ENCODE peak calls at places on chromosome 12, in eight cellular contexts. J is AG20443; C is mucosa of descending colon; V is foreskin fibroblast; W is kidney tubule cell; Z is type B pancreatic cell; K is stimulated activated CD8-positive, alpha-beta memory T cell treated with anti-CD3 and anti-CD28 coated beads, Interleukin-4, amount 100 ng/mL, for 4 hours; U is breast epithelium. Q is an unnamed sample.

GRCh38 chr12:48187916-48188695 is 4.7 kb downstream of the CCDC184 start:
- DNase-seq in J (no peak), C (no peak), V (no peak), W (no peak), Z (no peak), K (no peak), U (no peak), Q (no peak)

GRCh38 chr12:131950182-131950913 is 606 bp downstream of the EP400 start:
- DNase-seq in J (peak), C (peak), V (no peak), W (peak), Z (peak), K (no peak), U (no peak), Q (no peak)

GRCh38 chr12:20206410-20206809 is 161.9 kb upstream of the PDE3A start:
- DNase-seq in J (no peak), C (no peak), V (no peak), W (no peak), Z (no peak), K (no peak), U (no peak), Q (no peak)

GRCh38 chr12:52023182-52023975 is 16.6 kb downstream of the TAMALIN start:
- DNase-seq in J (peak), C (peak), V (peak), W (peak), Z (peak), K (peak), U (peak), Q (no peak)

GRCh38 chr12:82948462-82948861 is 261.8 kb downstream of the TMTC2 start:
- DNase-seq in J (no peak), C (no peak), V (no peak), W (no peak), Z (no peak), K (no peak), U (no peak), Q (no peak)

GRCh38 chr12:50411051-50411660 is 10.5 kb downstream of the LARP4 start:
- DNase-seq in J (no peak), C (no peak), V (peak), W (no peak), Z (peak), K (no peak), U (no peak), Q (no peak)

GRCh38 chr12:3725267-3726115 is 27.4 kb downstream of the CRACR2A start:
- DNase-seq in J (peak), C (no peak), V (peak), W (no peak), Z (no peak), K (no peak), U (no peak), Q (no peak)

GRCh38 chr12:6444031-6444430 is 724 bp upstream of the CD27 start:
- DNase-seq in J (no peak), C (no peak), V (no peak), W (no peak), Z (no peak), K (no peak), U (no peak), Q (no peak)

GRCh38 chr12:63937381-63938168 is 93.1 kb downstream of the SRGAP1 start:
- DNase-seq in J (peak), C (no peak), V (peak), W (no peak), Z (no peak), K (no peak), U (no peak), Q (no peak)

GRCh38 chr12:90841336-90841735 is 113.6 kb downstream of the CCER1 start:
- DNase-seq in J (no peak), C (no peak), V (peak), W (no peak), Z (no peak), K (no peak), U (no peak), Q (no peak)

GRCh38 chr12:56115329-56115728 is 1.1 kb upstream of the RPL41 start:
- DNase-seq in J (no peak), C (peak), V (no peak), W (peak), Z (no peak), K (no peak), U (no peak), Q (no peak)

GRCh38 chr12:43278268-43278832 is 273.7 kb downstream of the ADAMTS20 start:
- DNase-seq in J (no peak), C (no peak), V (no peak), W (no peak), Z (no peak), K (no peak), U (no peak), Q (no peak)

GRCh38 chr12:39872425-39872824 is 233.5 kb downstream of the SLC2A13 start:
- DNase-seq in J (no peak), C (no peak), V (no peak), W (peak), Z (no peak), K (no peak), U (no peak), Q (no peak)

GRCh38 chr12:94802796-94803195 is 152.4 kb upstream of the TMCC3 start:
- DNase-seq in J (no peak), C (no peak), V (no peak), W (no peak), Z (no peak), K (no peak), U (no peak), Q (no peak)

GRCh38 chr12:66154776-66155175 is 15.0 kb downstream of the TMBIM4 start:
- DNase-seq in J (peak), C (no peak), V (no peak), W (no peak), Z (no peak), K (no peak), U (no peak), Q (no peak)

GRCh38 chr12:59736786-59737185 is 141.0 kb downstream of the SLC16A7 start:
- DNase-seq in J (peak), C (no peak), V (peak), W (peak), Z (no peak), K (no peak), U (no peak), Q (no peak)

GRCh38 chr12:88247241-88247643 is 105.1 kb downstream of the TMTC3 start:
- DNase-seq in J (peak), C (no peak), V (peak), W (peak), Z (no peak), K (no peak), U (no peak), Q (no peak)

GRCh38 chr12:21656931-21657335 is 709 bp downstream of the LDHB start:
- DNase-seq in J (peak), C (peak), V (peak), W (peak), Z (no peak), K (peak), U (no peak), Q (no peak)

GRCh38 chr12:39619316-39619659 is 315 bp downstream of the ABCD2 start:
- DNase-seq in J (peak), C (no peak), V (no peak), W (no peak), Z (no peak), K (no peak), U (no peak), Q (no peak)